ENCODE peak calls at places on chromosomes 16 and 17, in eight cellular contexts. X is GM23338; Z is sigmoid colon; N is RWPE2; C is A549; I is ascending aorta; P is CD8-positive, alpha-beta T cell; W is aorta. G is an unnamed sample. For H3K4me1, the result is how much of the 10 kb centered on the place peaks cover.

GRCh38 chr17:72049914-72050313 is 70.9 kb upstream of the SOX9 start:
- DNase-seq in X (no peak), P (no peak), I (no peak), W (no peak), C (no peak), Z (no peak), N (no peak), G (no peak)

GRCh38 chr16:89176717-89177116 is 5.2 kb downstream of the CDH15 start:
- DNase-seq in Z (no peak), X (no peak), N (no peak), W (no peak), P (no peak), C (no peak), I (no peak), G (peak)

GRCh38 chr17:78665952-78666920 is 89.0 kb upstream of the DNAH17 start:
- DNase-seq in Z (no peak), N (peak), P (peak), X (no peak), W (peak), I (no peak), C (no peak), G (peak)

GRCh38 chr17:4947411-4948165 is 742 bp downstream of the PFN1 start:
- DNase-seq in P (peak), N (no peak), X (peak), Z (peak), W (peak), I (peak), C (peak), G (peak)

GRCh38 chr16:87086575-87086974 is 230.6 kb downstream of the C16orf95 start:
- DNase-seq in P (no peak), X (no peak), I (no peak), C (no peak), Z (no peak), W (no peak), N (no peak), G (no peak)

GRCh38 chr17:57940653-57941329 is 14.4 kb downstream of the CUEDC1 start:
- DNase-seq in N (no peak), W (no peak), X (no peak), I (no peak), P (no peak), C (no peak), Z (peak), G (no peak)

GRCh38 chr16:19923396-19923795 is 38.7 kb upstream of the GPRC5B start:
- DNase-seq in W (no peak), N (no peak), P (no peak), X (no peak), C (no peak), Z (no peak), I (no peak), G (no peak)

GRCh38 chr16:22321340-22322001 is 24.3 kb downstream of the POLR3E start:
- DNase-seq in W (peak), X (peak), C (peak), N (no peak), I (no peak), P (peak), Z (peak), G (peak)

GRCh38 chr17:45319239-45319703 is 2.5 kb upstream of the MAP3K14 start:
- DNase-seq in Z (no peak), N (no peak), C (peak), W (no peak), I (no peak), P (no peak), X (no peak), G (no peak)

GRCh38 chr16:11094075-11094593 is 149.8 kb downstream of the CLEC16A start:
- DNase-seq in X (no peak), P (no peak), N (no peak), Z (peak), I (no peak), C (no peak), W (no peak), G (no peak)

GRCh38 chr17:50270430-50271172 is 3.7 kb upstream of the TMEM92 start:
- DNase-seq in Z (peak), P (no peak), C (no peak), X (peak), W (no peak), I (peak), N (peak), G (no peak)

GRCh38 chr17:75315541-75316243 is 26.5 kb upstream of the SLC25A19 start:
- DNase-seq in I (no peak), C (no peak), X (no peak), W (no peak), P (no peak), Z (no peak), N (no peak), G (no peak)
- H3K27ac ChIP-seq in I (no peak), C (no peak), X (peak), W (no peak), P (no peak), Z (no peak), N (no peak), G (no peak)

GRCh38 chr17:42286411-42287295 is 1.6 kb upstream of the STAT5A start:
- DNase-seq in C (no peak), I (peak), X (no peak), W (peak), P (no peak), Z (peak), N (peak), G (no peak)
- H3K4me1 ChIP-seq in C (under half), I (under half), X (under half), W (under half), P (under half), Z (under half), N (under half), G (under half)

DNA sequence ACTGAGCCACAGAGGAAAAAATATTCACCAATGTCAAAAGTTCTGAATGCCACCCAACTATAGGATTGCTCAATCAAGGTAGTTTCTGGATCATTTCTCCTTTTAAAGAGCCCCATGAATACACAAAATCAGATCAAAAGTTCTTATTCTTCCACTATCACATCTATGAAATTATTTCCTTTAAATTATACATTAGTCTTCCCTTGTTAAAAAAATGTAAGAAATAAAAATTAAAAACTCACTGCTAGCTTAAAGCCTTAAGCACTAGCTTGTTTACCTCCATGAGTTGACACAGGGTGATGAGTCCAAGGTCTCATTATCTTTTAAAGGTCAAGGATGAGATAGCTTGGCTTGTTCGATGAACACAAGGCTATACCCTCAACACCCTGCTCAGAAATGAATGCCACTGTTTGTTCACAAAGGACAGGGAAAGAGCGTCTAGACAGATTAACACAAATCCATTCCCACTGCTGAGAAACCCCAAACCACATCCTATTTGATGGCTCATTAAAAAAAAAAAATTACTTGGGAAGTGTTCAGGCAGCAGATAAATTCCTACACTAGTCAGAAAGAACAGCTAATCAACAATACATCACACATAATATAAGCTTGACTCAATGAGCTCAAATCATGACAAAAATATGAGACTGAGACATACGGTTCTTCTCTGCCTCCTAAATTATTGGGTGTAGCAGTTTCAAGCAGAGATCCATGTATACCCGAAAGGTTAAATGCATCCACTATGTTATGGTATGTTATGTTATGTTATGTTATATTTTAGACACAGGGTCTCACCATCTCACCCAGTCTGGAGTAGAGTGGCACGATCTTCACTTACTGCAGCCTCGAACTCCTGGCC is 118.9 kb downstream of the PARN start:
- DNase-seq in N (no peak), X (no peak), C (no peak), I (no peak), Z (no peak), W (no peak), P (no peak), G (no peak)
- H3K4me3 ChIP-seq in N (no peak), X (no peak), C (no peak), I (no peak), Z (no peak), W (no peak), P (no peak), G (no peak)

GRCh38 chr17:27488263-27488662 is 32.0 kb downstream of the KSR1 start:
- DNase-seq in I (no peak), C (no peak), N (no peak), W (no peak), P (no peak), X (no peak), Z (no peak), G (no peak)
- H3K27ac ChIP-seq in I (peak), C (no peak), N (no peak), W (no peak), P (no peak), X (no peak), Z (no peak), G (no peak)

GRCh38 chr17:7558544-7559306 is at the start of gene TNFSF13:
- DNase-seq in N (no peak), C (no peak), I (peak), X (no peak), Z (peak), P (no peak), W (peak), G (no peak)

GRCh38 chr17:7561589-7562207 is at the start of gene SENP3:
- DNase-seq in X (peak), P (peak), I (peak), W (peak), C (peak), N (peak), Z (peak), G (peak)

GRCh38 chr17:7559307-7560171 is 989 bp downstream of the TNFSF13 start:
- DNase-seq in P (no peak), Z (no peak), I (no peak), N (no peak), C (no peak), X (no peak), W (no peak), G (no peak)

GRCh38 chr17:7561028-7561575 is 617 bp upstream of the SENP3 start:
- DNase-seq in Z (peak), C (peak), X (peak), I (peak), W (peak), P (peak), N (peak), G (peak)

DNA sequence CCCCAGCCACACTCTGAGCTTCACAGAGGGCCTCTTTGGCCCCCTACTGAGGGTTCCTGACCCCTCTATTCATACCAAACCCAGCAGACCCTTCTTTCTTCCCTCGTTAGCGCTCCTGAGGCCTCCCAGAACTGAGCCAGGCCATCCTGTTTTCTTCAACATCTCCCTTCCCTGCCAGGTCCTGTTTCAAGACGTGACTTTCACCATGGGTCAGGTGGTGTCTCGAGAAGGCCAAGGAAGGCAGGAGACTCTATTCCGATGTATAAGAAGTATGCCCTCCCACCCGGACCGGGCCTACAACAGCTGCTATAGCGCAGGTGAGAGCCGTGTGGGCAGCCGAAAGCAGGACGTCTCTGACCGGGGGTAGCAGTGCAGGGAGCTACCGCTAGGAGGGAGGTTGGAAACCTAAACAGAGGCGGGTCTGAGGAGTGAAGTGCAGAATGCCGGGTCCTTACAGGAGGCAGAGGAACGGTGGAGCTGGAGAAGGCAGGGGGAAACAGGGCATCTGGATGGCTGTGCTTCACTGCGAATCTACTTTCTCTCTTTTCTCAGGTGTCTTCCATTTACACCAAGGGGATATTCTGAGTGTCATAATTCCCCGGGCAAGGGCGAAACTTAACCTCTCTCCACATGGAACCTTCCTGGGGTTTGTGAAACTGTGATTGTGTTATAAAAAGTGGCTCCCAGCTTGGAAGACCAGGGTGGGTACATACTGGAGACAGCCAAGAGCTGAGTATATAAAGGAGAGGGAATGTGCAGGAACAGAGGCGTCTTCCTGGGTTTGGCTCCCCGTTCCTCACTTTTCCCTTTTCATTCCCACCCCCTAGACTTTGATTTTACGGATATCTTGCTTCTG is 1.3 kb upstream of the SENP3 start:
- DNase-seq in P (peak), C (peak), N (no peak), W (peak), I (peak), Z (peak), X (peak), G (no peak)
- H3K4me1 ChIP-seq in P (under half), C (under half), N (under half), W (under half), I (under half), Z (under half), X (under half), G (under half)

DNA sequence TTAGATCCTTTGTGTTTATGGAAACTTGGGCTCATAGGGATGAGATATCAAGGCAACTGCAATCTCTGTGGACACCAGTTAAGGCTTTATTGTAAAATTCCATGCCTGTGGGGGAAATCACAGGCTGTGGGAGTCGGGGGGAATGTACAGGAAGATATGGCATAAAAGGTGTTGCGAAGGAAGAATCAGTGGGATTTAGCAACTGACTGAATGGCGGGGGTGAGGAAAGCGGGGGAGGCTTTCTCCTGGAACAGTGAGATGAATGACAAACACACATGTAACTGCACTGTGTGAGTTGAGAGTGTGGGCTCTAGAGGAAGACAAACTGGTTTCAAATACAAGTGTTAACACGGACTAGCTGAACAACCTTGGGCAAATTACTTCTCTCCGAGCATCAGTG is 143.6 kb downstream of the PRKCB start:
- DNase-seq in I (no peak), Z (no peak), W (no peak), P (no peak), X (no peak), C (no peak), N (no peak), G (no peak)
- H3K4me3 ChIP-seq in I (no peak), Z (no peak), W (no peak), P (no peak), X (no peak), C (no peak), N (no peak), G (no peak)

DNA sequence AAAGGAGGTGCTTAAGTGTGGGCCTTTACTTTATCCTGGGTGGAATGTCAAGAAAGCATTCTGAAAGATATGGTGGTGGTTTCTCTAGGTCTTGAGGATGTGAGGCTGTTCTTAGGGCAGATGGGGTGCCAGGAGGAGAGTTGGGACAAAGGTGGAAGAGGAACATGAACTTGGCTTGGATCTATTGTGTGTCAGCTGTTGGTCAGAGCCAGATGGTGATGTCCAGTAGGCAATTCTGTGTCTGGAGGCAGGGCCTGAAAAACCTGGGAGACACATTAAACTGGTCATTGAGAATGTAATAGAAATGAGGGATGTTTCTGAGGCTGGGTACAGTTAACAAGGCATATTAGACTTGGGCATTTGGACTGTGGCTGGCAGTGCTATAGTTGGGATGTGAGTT is 32.6 kb upstream of the RGS9 start:
- DNase-seq in N (no peak), X (no peak), P (no peak), C (no peak), I (no peak), W (no peak), Z (peak), G (no peak)
- H3K27ac ChIP-seq in N (peak), X (no peak), P (no peak), C (no peak), I (no peak), W (no peak), Z (peak), G (no peak)

GRCh38 chr17:39666601-39667261 is 1.5 kb upstream of the PNMT start:
- DNase-seq in N (peak), Z (no peak), P (no peak), W (peak), X (no peak), C (no peak), I (peak), G (no peak)

GRCh38 chr17:39665642-39666221 is 583 bp downstream of the TCAP start:
- DNase-seq in Z (no peak), C (peak), I (no peak), X (no peak), W (no peak), N (no peak), P (no peak), G (no peak)

GRCh38 chr17:39667262-39668140 is 752 bp upstream of the PNMT start:
- DNase-seq in W (no peak), I (no peak), N (peak), C (no peak), P (no peak), X (peak), Z (no peak), G (no peak)

GRCh38 chr17:39664581-39665561 is at the start of gene TCAP:
- DNase-seq in C (no peak), P (no peak), I (no peak), N (no peak), Z (no peak), X (peak), W (no peak), G (no peak)

GRCh38 chr17:39666231-39666600 is 1.1 kb downstream of the TCAP start:
- DNase-seq in I (no peak), P (no peak), N (no peak), Z (no peak), W (no peak), X (no peak), C (no peak), G (no peak)
- H3K4me1 ChIP-seq in I (under half), P (under half), N (under half), Z (under half), W (under half), X (under half), C (half or more), G (under half)

GRCh38 chr16:53518550-53519416 is 15.8 kb upstream of the AKTIP start:
- DNase-seq in C (no peak), Z (no peak), W (no peak), X (no peak), P (peak), N (no peak), I (peak), G (peak)
- H3K4me3 ChIP-seq in C (no peak), Z (no peak), W (no peak), X (no peak), P (peak), N (no peak), I (no peak), G (peak)

G was measured in CD4-positive, alpha-beta memory T cell.